ENCODE peak calls at places on chromosomes 13 and 19, in four cellular contexts. Z is K562, W is heart right ventricle, H is GM12865. E is an unnamed sample.
A peak's percentile ranks its signal among the peaks of the same experiment; 100 is the strongest.

GRCh38 chr19:45123440-45123850 is 30.5 kb downstream of the PPP1R37 start:
- DNase-seq in Z (no peak), W (no peak), H (no peak), E (no peak)

GRCh38 chr13:66879971-66880370 is 350.2 kb downstream of the PCDH9 start:
- DNase-seq in Z (no peak), W (no peak), H (no peak), E (no peak)

GRCh38 chr19:38676023-38676877 is 28.8 kb downstream of the ACTN4 start:
- DNase-seq in Z (peak; percentile 95), W (peak; percentile 52), H (peak; percentile 55), E (no peak)

GRCh38 chr13:26412263-26412662 is 145.2 kb upstream of the WASF3 start:
- DNase-seq in Z (no peak), W (no peak), H (no peak), E (no peak)

GRCh38 chr13:112859817-112860190 is 109.2 kb upstream of the MCF2L start:
- DNase-seq in Z (no peak), W (no peak), H (peak; percentile 25), E (no peak)

GRCh38 chr13:99471231-99472202 is 29.8 kb upstream of the TM9SF2 start:
- DNase-seq in Z (no peak), W (no peak), H (no peak), E (no peak)

GRCh38 chr13:50685491-50685890 is 158.0 kb downstream of the DLEU7 start:
- DNase-seq in Z (no peak), W (peak; percentile 90), H (peak; percentile 40), E (no peak)

GRCh38 chr13:112451512-112452379 is 75.6 kb downstream of the SPACA7 start:
- DNase-seq in Z (no peak), W (no peak), H (no peak), E (no peak)

GRCh38 chr13:110869231-110869804 is 45.6 kb downstream of the ANKRD10 start:
- DNase-seq in Z (peak; percentile 35), W (peak; percentile 61), H (no peak), E (no peak)

GRCh38 chr13:44147222-44147621 is 226.4 kb upstream of the SERP2 start:
- DNase-seq in Z (no peak), W (no peak), H (no peak), E (no peak)

GRCh38 chr19:36604656-36605100 is 435 bp upstream of the ZNF382 start:
- DNase-seq in Z (no peak), W (peak; percentile 66), H (peak; percentile 77), E (peak; percentile 50)

GRCh38 chr13:109715902-109716301 is 70.5 kb downstream of the IRS2 start:
- DNase-seq in Z (no peak), W (no peak), H (no peak), E (no peak)

GRCh38 chr19:7748756-7749155 is 1.4 kb upstream of the CD209 start:
- DNase-seq in Z (no peak), W (no peak), H (peak; percentile 59), E (no peak)

GRCh38 chr19:40521276-40521675 is 54.5 kb downstream of the SPTBN4 start:
- DNase-seq in Z (no peak), W (no peak), H (peak; percentile 21), E (no peak)
- TF ChIP-seq CTCF in Z (peak; percentile 60), W (peak; percentile 8), H (peak; percentile 12), E (no peak)

GRCh38 chr19:21694171-21694906 is 73.0 kb downstream of the ZNF100 start:
- DNase-seq in Z (peak; percentile 64), W (no peak), H (no peak), E (no peak)

GRCh38 chr19:21697171-21697570 is 70.2 kb downstream of the ZNF100 start:
- DNase-seq in Z (no peak), W (no peak), H (no peak), E (no peak)

GRCh38 chr19:21688464-21688863 is 78.9 kb downstream of the ZNF100 start:
- DNase-seq in Z (no peak), W (no peak), H (no peak), E (no peak)

GRCh38 chr19:21693399-21693798 is 74.0 kb downstream of the ZNF100 start:
- DNase-seq in Z (no peak), W (no peak), H (no peak), E (no peak)

DNA sequence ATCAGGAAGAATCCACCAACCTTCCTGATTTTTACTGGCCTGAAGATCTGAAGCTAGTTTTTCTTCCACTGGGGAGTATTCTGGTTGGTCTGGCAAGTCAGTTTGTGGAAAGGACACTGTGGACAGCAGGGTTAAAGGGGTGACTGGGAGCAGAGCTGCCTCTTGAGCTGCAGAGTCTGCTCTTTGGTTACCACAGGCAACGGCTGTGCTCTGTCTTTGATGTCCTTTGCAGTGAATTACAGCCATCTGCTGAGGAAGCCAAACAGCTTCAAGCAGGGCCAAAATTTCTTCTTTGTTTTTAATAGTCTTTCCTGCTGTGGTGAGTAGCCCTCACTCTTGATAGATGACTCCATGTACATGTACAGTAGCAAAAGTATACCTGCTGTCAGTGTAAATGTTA is 75.7 kb downstream of the ZNF100 start:
- DNase-seq in Z (no peak), W (peak; percentile 15), H (no peak), E (no peak)
- TF ChIP-seq CTCF in Z (no peak), W (no peak), H (no peak), E (no peak)

GRCh38 chr13:98276486-98276885 is 99.4 kb upstream of the RNF113B start:
- DNase-seq in Z (no peak), W (no peak), H (no peak), E (no peak)

GRCh38 chr13:98275711-98276171 is 98.7 kb upstream of the RNF113B start:
- DNase-seq in Z (no peak), W (no peak), H (no peak), E (peak; percentile 36)

GRCh38 chr13:98279473-98280175 is 102.6 kb upstream of the RNF113B start:
- DNase-seq in Z (no peak), W (no peak), H (peak; percentile 56), E (peak; percentile 62)

GRCh38 chr13:98278068-98278619 is 101.1 kb upstream of the RNF113B start:
- DNase-seq in Z (no peak), W (no peak), H (no peak), E (no peak)

DNA sequence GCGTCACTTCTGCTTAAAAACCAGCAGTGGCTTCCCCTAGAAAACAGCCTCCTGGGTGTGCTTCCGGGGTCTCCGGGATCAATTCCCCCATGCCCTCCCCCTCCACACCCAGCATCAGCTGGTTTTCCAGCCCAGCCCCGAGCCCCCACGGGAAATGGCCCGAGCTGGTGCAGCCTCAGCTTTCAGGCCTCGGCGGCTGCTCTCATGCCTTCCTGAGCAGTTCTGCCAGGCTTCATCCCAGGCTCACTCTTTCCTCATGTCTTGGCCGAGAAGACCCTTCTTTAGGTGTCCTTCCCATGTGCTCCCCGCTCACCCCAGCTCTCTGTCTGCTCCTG is 103.1 kb upstream of the RNF113B start:
- DNase-seq in Z (no peak), W (no peak), H (no peak), E (peak; percentile 53)
- TF ChIP-seq CTCF in Z (no peak), W (no peak), H (no peak), E (no peak)

DNA sequence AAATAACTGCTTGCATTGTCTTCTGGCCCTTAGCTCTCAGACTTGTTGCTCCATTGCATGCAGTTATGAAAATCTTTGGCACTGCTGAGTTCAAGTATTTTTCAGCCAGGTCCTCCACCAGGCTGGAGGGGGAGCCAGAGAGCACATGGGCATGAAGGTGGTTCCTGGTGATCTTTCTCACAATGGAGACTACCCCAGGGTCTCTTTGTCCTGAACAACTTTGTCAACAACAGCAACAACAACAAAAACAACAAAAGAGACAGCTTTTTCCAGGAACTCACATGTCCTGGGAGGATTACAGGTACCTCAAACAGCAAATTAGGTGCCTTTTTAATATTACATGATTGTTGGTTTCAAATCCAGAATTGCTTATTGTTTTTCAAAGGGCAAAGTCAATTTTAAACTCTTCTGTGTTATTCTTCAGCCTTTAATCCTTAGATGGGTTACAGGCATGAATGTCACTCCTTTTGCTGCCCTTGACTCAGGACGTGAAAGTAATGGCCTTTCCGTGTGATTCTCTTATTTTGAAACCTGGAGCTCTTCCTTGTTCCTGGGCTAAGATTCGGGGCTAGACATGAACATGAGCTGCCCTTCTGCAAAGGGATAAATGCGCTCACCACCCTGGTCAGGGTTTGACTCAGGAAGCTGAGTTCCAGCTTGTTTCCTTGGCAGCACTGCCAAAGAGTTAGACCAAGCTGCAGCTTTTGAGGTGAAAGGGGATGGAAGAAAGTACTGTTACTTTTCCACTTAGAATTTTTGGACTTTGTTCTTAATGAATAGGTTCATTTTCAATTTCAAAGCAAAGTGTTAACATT is 1.8 kb downstream of the RGCC start:
- DNase-seq in Z (peak; percentile 63), W (peak; percentile 45), H (peak; percentile 65), E (no peak)
- TF ChIP-seq CTCF in Z (peak; percentile 70), W (peak; percentile 35), H (peak; percentile 79), E (peak; percentile 39)

GRCh38 chr19:53868892-53869804 is 1.5 kb downstream of the MYADM start:
- DNase-seq in Z (peak; percentile 95), W (peak; percentile 91), H (peak; percentile 22), E (peak; percentile 89)
- TF ChIP-seq CTCF in Z (peak; percentile 16), W (no peak), H (no peak), E (no peak)